ENCODE peak calls at places on chromosomes 16 and 17, in seven cellular contexts. M is epithelial cell of prostate; G is EL; C is astrocyte of the spinal cord; J is activated CD8-positive, alpha-beta T cell treated with anti-CD3 and anti-CD28 coated beads for 36 hours; I is HTR-8/SVneo; X is LoVo. P is an unnamed sample.

GRCh38 chr17:82495844-82496528 is 23.5 kb upstream of the FOXK2 start:
- DNase-seq in G (no peak), J (peak), M (peak), C (no peak), X (peak), I (no peak), P (no peak)

GRCh38 chr16:16864536-16864935 is 485.6 kb downstream of the NPIPA7 start:
- DNase-seq in I (no peak), X (no peak), M (no peak), J (no peak), G (no peak), C (no peak), P (no peak)

GRCh38 chr16:57627184-57627871 is 1.1 kb upstream of the ADGRG1 start:
- DNase-seq in J (no peak), I (peak), X (no peak), C (peak), M (no peak), G (peak), P (peak)

GRCh38 chr16:83733301-83733700 is 74.5 kb upstream of the HSBP1 start:
- DNase-seq in I (no peak), C (peak), X (no peak), G (no peak), J (peak), M (no peak), P (no peak)

GRCh38 chr17:33112763-33113162 is 121.1 kb downstream of the SPACA3 start:
- DNase-seq in J (no peak), I (no peak), G (no peak), X (peak), M (peak), C (peak), P (peak)

GRCh38 chr16:2206420-2206779 is 1.1 kb downstream of the MLST8 start:
- DNase-seq in M (no peak), I (no peak), J (no peak), X (no peak), C (no peak), G (no peak), P (no peak)

GRCh38 chr17:22265807-22266206 is 573.5 kb downstream of the KCNJ18 start:
- DNase-seq in C (no peak), X (no peak), M (no peak), I (no peak), G (no peak), J (no peak), P (no peak)

GRCh38 chr17:78460176-78460675 is 81.8 kb downstream of the PGS1 start:
- DNase-seq in J (no peak), C (no peak), M (no peak), I (no peak), G (no peak), X (no peak), P (no peak)

GRCh38 chr16:87562201-87562600 is 40.1 kb upstream of the JPH3 start:
- DNase-seq in I (no peak), J (no peak), M (no peak), X (no peak), G (no peak), C (no peak), P (no peak)

GRCh38 chr16:31006589-31006988 is 3.8 kb downstream of the STX1B start:
- DNase-seq in X (no peak), J (no peak), M (no peak), C (no peak), I (no peak), G (no peak), P (no peak)

GRCh38 chr17:73307130-73307529 is 4.7 kb downstream of the CDC42EP4 start:
- DNase-seq in G (no peak), J (no peak), C (no peak), X (no peak), M (no peak), I (no peak), P (no peak)

GRCh38 chr17:22277595-22277994 is 585.3 kb downstream of the KCNJ18 start:
- DNase-seq in C (no peak), J (no peak), M (no peak), G (no peak), X (no peak), I (no peak), P (no peak)

GRCh38 chr16:25066426-25066746 is 45.2 kb upstream of the LCMT1 start:
- DNase-seq in C (no peak), I (no peak), X (no peak), M (no peak), G (no peak), J (no peak), P (no peak)

GRCh38 chr16:1781758-1782407 is 488 bp downstream of the SPSB3 start:
- DNase-seq in I (no peak), G (peak), C (no peak), X (peak), J (peak), M (no peak), P (no peak)

GRCh38 chr16:90057738-90058173 is 19.4 kb downstream of the PRDM7 start:
- DNase-seq in X (no peak), M (no peak), C (peak), J (peak), I (peak), G (peak), P (peak)

GRCh38 chr16:84888450-84888849 is 68.7 kb downstream of the CRISPLD2 start:
- DNase-seq in M (no peak), X (no peak), J (no peak), G (peak), C (no peak), I (peak), P (no peak)

GRCh38 chr16:9102379-9102778 is 10.9 kb downstream of the HAPSTR1 start:
- DNase-seq in J (no peak), X (no peak), C (peak), G (peak), I (peak), M (peak), P (peak)

GRCh38 chr16:4450921-4451619 is 23.4 kb downstream of the NMRAL1 start:
- DNase-seq in X (no peak), M (no peak), G (no peak), C (no peak), I (no peak), J (no peak), P (no peak)

GRCh38 chr16:28110479-28110878 is 47.0 kb upstream of the GSG1L start:
- DNase-seq in X (no peak), M (no peak), C (no peak), I (no peak), G (no peak), J (no peak), P (no peak)

GRCh38 chr16:14268073-14268472 is 197.0 kb downstream of the MRTFB start:
- DNase-seq in I (no peak), X (no peak), J (no peak), M (no peak), C (no peak), G (no peak), P (no peak)

GRCh38 chr17:81858967-81859905 is 1.1 kb downstream of the P4HB start:
- DNase-seq in I (no peak), J (peak), X (no peak), C (no peak), G (no peak), M (no peak), P (peak)

GRCh38 chr17:45385331-45385997 is 47.2 kb downstream of the ARHGAP27 start:
- DNase-seq in I (peak), C (peak), J (peak), M (no peak), X (peak), G (peak), P (peak)

GRCh38 chr16:17348042-17348783 is 122.5 kb downstream of the XYLT1 start:
- DNase-seq in C (no peak), G (no peak), J (no peak), I (no peak), X (no peak), M (no peak), P (no peak)

GRCh38 chr16:89505204-89506112 is 2.7 kb upstream of the SPG7 start:
- DNase-seq in I (peak), M (peak), J (peak), G (peak), X (peak), C (peak), P (peak)

GRCh38 chr16:5885521-5885920 is 787.9 kb upstream of the EEF2KMT start:
- DNase-seq in I (no peak), J (no peak), M (no peak), G (no peak), C (peak), X (no peak), P (no peak)

GRCh38 chr17:76196675-76197074 is 43.6 kb downstream of the RNF157 start:
- DNase-seq in G (no peak), J (no peak), C (no peak), M (no peak), X (no peak), I (no peak), P (peak)

GRCh38 chr16:2147981-2148671 is at the start of gene RAB26:
- DNase-seq in J (peak), C (peak), G (peak), X (peak), I (peak), M (no peak), P (peak)

GRCh38 chr17:47621293-47622178 is 28.2 kb upstream of the KPNB1 start:
- DNase-seq in C (peak), J (no peak), M (peak), X (no peak), I (peak), G (peak), P (peak)

GRCh38 chr17:2077040-2077439 is 22.1 kb downstream of the HIC1 start:
- DNase-seq in G (no peak), M (no peak), X (no peak), I (no peak), C (no peak), J (no peak), P (no peak)

P was measured in fibroblast of mammary gland.